ENCODE peak calls at places on chromosome 17, in four cellular contexts. D is CD4-positive, alpha-beta T cell; V is heart right ventricle; Q is GM13976. T is an unnamed sample.

GRCh38 chr17:63850401-63850800 is 7.9 kb upstream of the SMARCD2 start:
- DNase-seq in Q (no peak), V (no peak), D (no peak), T (no peak)

GRCh38 chr17:22517716-22518115 is 825.4 kb downstream of the KCNJ18 start:
- DNase-seq in D (no peak), Q (no peak), V (no peak), T (no peak)

GRCh38 chr17:11935734-11936406 is 61.4 kb downstream of the ZNF18 start:
- DNase-seq in Q (no peak), D (no peak), V (peak; percentile 51), T (peak; percentile 47)

GRCh38 chr17:76077582-76078110 is 1.3 kb upstream of the ZACN start:
- DNase-seq in Q (peak; percentile 32), V (no peak), D (no peak), T (no peak)

GRCh38 chr17:58326609-58327341 is 1.8 kb downstream of the TSPOAP1 start:
- DNase-seq in V (no peak), D (no peak), Q (no peak), T (no peak)

GRCh38 chr17:15298176-15298575 is 33.0 kb upstream of the PMP22 start:
- DNase-seq in D (no peak), Q (no peak), V (no peak), T (no peak)

GRCh38 chr17:82520041-82520910 is 744 bp downstream of the FOXK2 start:
- DNase-seq in Q (peak; percentile 65), V (peak; percentile 20), D (peak; percentile 12), T (peak; percentile 51)

GRCh38 chr17:55062921-55063320 is 94.4 kb downstream of the STXBP4 start:
- DNase-seq in Q (no peak), V (no peak), D (no peak), T (no peak)

GRCh38 chr17:2815781-2816185 is 19.5 kb downstream of the RAP1GAP2 start:
- DNase-seq in D (no peak), Q (no peak), V (no peak), T (no peak)

GRCh38 chr17:18219016-18219415 is 6.4 kb upstream of the LLGL1 start:
- DNase-seq in D (no peak), Q (no peak), V (no peak), T (no peak)

GRCh38 chr17:30530346-30531025 is 53.3 kb downstream of the GOSR1 start:
- DNase-seq in V (no peak), D (no peak), Q (no peak), T (no peak)

GRCh38 chr17:67751101-67752074 is 33.7 kb downstream of the NOL11 start:
- DNase-seq in V (no peak), Q (no peak), D (no peak), T (no peak)

GRCh38 chr17:46184696-46185095 is 8.5 kb downstream of the KANSL1 start:
- DNase-seq in D (no peak), V (no peak), Q (no peak), T (no peak)
- TF ChIP-seq CTCF in D (no peak), V (no peak), Q (no peak), T (no peak)

GRCh38 chr17:27207073-27207511 is 86.8 kb upstream of the WSB1 start:
- DNase-seq in D (no peak), V (no peak), Q (no peak), T (no peak)

GRCh38 chr17:27203241-27203640 is 90.7 kb upstream of the WSB1 start:
- DNase-seq in D (no peak), V (no peak), Q (no peak), T (no peak)

GRCh38 chr17:27200476-27200875 is 93.4 kb upstream of the WSB1 start:
- DNase-seq in Q (no peak), V (no peak), D (no peak), T (no peak)

GRCh38 chr17:27209316-27209715 is 84.6 kb upstream of the WSB1 start:
- DNase-seq in Q (no peak), D (no peak), V (no peak), T (no peak)

GRCh38 chr17:27206447-27206846 is 87.5 kb upstream of the WSB1 start:
- DNase-seq in Q (peak; percentile 29), V (no peak), D (no peak), T (peak; percentile 37)
- TF ChIP-seq CTCF in Q (peak; percentile 7), V (no peak), D (no peak), T (no peak)

DNA sequence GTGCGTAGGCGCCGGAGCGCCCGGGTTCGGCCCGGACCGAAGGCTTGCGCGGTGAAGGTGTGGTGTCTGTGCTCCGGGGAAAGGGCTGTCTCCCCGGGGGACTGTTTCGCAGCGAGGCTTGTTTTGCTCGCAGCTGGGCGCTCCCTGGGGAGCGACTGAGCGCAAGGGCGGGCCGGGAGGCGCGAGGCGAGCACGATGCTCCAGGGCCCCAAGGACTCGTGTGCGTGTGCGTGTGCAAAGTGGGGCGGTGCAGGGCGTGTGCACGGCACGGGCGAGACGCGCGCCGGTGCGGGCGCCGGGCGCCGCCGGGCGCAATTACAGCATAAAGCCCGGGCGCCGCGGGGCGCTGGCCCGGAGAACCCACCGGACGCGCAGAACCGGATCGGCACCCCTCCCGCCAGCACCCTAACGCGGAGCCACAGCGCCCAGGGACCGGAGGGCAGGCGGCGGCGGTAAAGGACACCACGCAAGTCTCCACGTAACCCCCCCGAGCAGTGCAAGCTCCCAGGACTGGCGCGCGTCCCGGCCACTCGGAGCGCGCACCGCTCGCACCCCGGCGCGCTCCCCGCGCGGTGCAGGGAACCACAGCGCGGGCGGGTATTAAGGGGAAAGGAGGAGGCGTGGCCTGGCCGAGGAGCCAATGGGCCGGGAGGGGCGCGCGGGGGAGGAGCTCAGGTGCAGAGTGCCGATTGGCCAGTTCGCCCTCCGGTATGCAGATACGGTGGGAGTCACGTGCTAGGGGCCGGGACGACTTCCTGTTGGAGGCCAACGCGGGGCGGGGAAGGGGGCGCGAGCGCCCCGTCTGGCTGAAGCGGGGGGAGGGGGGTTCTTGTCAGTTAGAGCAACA is at the start of gene TNRC6C:
- DNase-seq in D (peak; percentile 100), V (peak; percentile 100), Q (peak; percentile 97), T (peak; percentile 100)
- TF ChIP-seq CTCF in D (no peak), V (no peak), Q (no peak), T (no peak)

DNA sequence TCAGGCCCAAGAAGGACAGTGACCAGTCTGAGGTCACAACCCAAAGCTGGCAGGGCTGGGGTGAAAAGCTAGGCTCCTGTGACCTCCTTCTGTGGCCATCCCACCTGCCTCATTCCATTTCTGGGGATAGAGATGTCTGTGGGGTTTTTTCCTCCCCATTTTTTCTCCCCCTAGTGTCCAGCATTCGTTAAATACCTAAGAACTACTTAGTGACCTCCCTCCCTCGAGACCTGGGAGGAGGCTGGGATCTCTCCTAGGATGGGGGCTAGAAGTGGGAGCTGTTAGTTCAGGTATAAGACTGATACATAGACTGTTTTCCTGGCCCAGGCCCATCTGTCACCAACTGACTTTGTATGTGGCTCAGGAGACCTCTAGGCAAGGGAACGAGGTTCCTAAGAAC is 20.5 kb upstream of the STAC2 start:
- DNase-seq in D (no peak), V (no peak), Q (no peak), T (no peak)
- TF ChIP-seq CTCF in D (no peak), V (no peak), Q (no peak), T (no peak)

GRCh38 chr17:81324177-81324905 is 29.2 kb upstream of the SLC38A10 start:
- DNase-seq in D (no peak), Q (no peak), V (no peak), T (no peak)

GRCh38 chr17:81323083-81323369 is 27.9 kb upstream of the SLC38A10 start:
- DNase-seq in D (no peak), V (no peak), Q (no peak), T (no peak)

GRCh38 chr17:81323411-81323868 is 28.3 kb upstream of the SLC38A10 start:
- DNase-seq in Q (no peak), V (no peak), D (no peak), T (no peak)

GRCh38 chr17:81325057-81325973 is 30.2 kb upstream of the SLC38A10 start:
- DNase-seq in Q (no peak), V (no peak), D (no peak), T (no peak)

DNA sequence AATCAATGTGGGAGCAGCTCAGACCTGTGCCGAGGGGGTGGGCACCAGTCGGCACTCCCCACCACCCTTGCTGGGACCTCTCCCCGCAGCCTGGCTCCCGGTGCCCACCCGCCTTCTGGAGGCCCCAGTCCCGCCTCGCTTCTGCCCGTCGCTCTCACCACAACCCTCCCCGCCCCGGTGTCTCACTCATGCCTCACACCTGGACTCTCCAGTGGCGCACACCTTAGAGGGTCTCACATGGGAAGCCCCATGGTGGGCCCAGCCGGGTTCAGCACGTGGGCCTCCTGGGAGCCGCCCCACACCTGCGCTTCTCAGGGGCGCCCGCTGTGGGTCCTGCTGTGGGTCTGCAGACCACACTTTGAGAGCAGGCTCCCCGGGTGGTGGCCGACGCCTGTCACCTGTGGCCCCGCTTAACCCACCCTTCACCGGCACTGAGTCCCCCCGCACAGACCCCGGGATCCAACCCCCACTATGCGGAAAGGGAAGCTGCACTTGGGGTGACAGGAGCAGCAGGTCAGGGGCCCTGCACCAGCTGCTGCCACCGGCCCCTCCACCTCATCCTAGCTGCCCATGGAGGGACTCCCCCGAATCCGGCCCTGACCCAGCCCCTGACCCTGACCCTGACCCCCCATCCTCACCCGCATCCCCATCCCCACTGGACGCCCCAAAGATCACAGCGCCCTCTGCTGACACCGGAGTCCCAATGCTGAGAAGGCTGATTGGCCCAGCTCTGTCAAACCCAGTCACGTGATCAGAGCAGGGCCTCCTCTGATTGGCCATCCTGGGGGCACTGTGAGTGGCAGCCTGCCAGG is 27.4 kb upstream of the SLC38A10 start:
- DNase-seq in V (no peak), D (no peak), Q (peak; percentile 89), T (peak; percentile 71)
- TF ChIP-seq CTCF in V (peak; percentile 25), D (no peak), Q (peak; percentile 44), T (no peak)

GRCh38 chr17:16585796-16586195 is 16.8 kb upstream of the ZNF287 start:
- DNase-seq in V (no peak), Q (no peak), D (no peak), T (no peak)
- TF ChIP-seq CTCF in V (no peak), Q (no peak), D (no peak), T (no peak)

T was measured in activated CD8-positive, alpha-beta T cell treated with anti-CD3 and anti-CD28 coated beads for 36 hours.